ENCODE peak calls at places on chromosomes 7 and 10, in seven cellular contexts. P, K, Z, N, B, O and I are unnamed samples. For H3K36me3, the result is how much of the 10 kb centered on the place peaks cover.

GRCh38 chr7:17559388-17559787 is 260.9 kb downstream of the AHR start:
- DNase-seq in N (no peak), O (no peak), Z (no peak), B (no peak), P (no peak), K (no peak), I (no peak)

GRCh38 chr10:49038711-49039110 is 76.6 kb downstream of the VSTM4 start:
- DNase-seq in K (no peak), Z (no peak), O (no peak), N (no peak), P (no peak), B (no peak), I (no peak)

GRCh38 chr7:27156901-27157716 is 634 bp upstream of the HOXA7 start:
- DNase-seq in B (peak), K (no peak), N (no peak), P (peak), O (no peak), Z (no peak), I (no peak)

GRCh38 chr10:62153191-62153590 is 115.5 kb downstream of the RTKN2 start:
- DNase-seq in Z (peak), B (no peak), N (no peak), O (no peak), K (no peak), P (no peak), I (no peak)

GRCh38 chr7:28617308-28617707 is 205.0 kb downstream of the CREB5 start:
- DNase-seq in P (no peak), O (no peak), Z (no peak), B (no peak), N (no peak), K (no peak), I (no peak)

GRCh38 chr10:24465124-24465874 is 256.4 kb downstream of the KIAA1217 start:
- DNase-seq in O (peak), B (no peak), K (no peak), P (no peak), N (no peak), Z (peak), I (peak)

GRCh38 chr7:144256112-144256511 is 8.5 kb downstream of the OR2A7 start:
- DNase-seq in P (peak), Z (no peak), O (no peak), K (no peak), B (no peak), N (no peak), I (no peak)

GRCh38 chr7:50693475-50693874 is 89.2 kb downstream of the GRB10 start:
- DNase-seq in Z (peak), N (no peak), O (no peak), B (peak), P (no peak), K (no peak), I (no peak)

GRCh38 chr10:75743231-75743864 is 311.9 kb downstream of the LRMDA start:
- DNase-seq in K (no peak), P (no peak), O (no peak), Z (no peak), B (no peak), N (no peak), I (no peak)

GRCh38 chr7:85535974-85536729 is 349.3 kb upstream of the SEMA3D start:
- DNase-seq in B (no peak), K (no peak), O (no peak), Z (no peak), N (no peak), P (no peak), I (no peak)

GRCh38 chr7:128783143-128783799 is 7.7 kb upstream of the OPN1SW start:
- DNase-seq in K (no peak), O (peak), N (peak), Z (peak), B (peak), P (peak), I (peak)

GRCh38 chr10:124522903-124523260 is 61.3 kb downstream of the LHPP start:
- DNase-seq in O (no peak), Z (no peak), B (no peak), N (no peak), P (peak), K (no peak), I (no peak)

GRCh38 chr10:15461353-15462108 is 90.4 kb upstream of the FAM171A1 start:
- DNase-seq in K (no peak), Z (peak), O (no peak), B (peak), P (no peak), N (peak), I (peak)

GRCh38 chr7:107007892-107008287 is 36.6 kb upstream of the PRKAR2B start:
- DNase-seq in N (no peak), O (peak), K (no peak), B (no peak), P (no peak), Z (no peak), I (no peak)

GRCh38 chr10:124579003-124579384 is 117.4 kb downstream of the LHPP start:
- DNase-seq in Z (no peak), B (no peak), P (peak), N (peak), K (no peak), O (no peak), I (peak)

DNA sequence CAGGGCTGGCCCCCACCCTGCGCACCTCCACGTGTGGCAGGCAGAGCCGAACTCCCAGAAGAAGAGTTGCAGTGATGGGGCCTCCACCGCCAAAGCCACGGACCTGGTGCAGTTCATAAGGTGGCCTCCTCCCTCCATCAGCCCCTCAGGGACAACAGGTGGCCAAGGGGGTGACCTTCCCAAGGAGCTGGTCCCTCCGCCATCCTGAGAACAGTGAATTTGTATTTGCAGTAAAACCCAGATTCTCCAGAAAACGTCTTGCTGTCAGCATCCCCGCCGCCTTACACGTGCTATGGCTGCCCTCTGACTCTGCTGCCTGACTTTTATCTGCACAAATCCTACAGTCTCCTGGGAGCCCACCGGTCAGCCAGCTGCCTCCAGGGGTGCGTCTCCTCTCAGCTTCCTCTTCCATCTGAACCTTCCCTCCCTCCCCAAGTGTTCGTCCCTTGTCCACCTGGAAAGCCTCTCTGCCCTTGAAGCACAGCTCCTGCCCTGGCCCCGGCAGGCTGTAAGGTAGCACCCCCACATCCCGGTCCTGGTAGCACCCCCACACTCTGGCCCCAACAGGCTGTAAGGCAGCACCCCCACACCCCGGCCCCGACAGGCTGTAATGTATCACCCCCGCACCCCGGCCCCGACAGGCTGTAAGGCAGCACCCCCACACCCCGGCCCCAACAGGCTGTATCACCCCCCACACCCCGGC is 311.8 kb downstream of the PTPRN2 start:
- DNase-seq in Z (no peak), K (no peak), B (no peak), N (peak), O (no peak), P (peak), I (no peak)
- H3K4me3 ChIP-seq in Z (no peak), K (no peak), B (no peak), N (no peak), O (no peak), P (no peak), I (no peak)

GRCh38 chr7:66142996-66143395 is 28.3 kb downstream of the CRCP start:
- DNase-seq in N (no peak), P (no peak), Z (no peak), O (no peak), B (peak), K (no peak), I (no peak)
- H3K36me3 ChIP-seq in N (under half), P (under half), Z (under half), O (under half), B (under half), K (half or more), I (under half)

DNA sequence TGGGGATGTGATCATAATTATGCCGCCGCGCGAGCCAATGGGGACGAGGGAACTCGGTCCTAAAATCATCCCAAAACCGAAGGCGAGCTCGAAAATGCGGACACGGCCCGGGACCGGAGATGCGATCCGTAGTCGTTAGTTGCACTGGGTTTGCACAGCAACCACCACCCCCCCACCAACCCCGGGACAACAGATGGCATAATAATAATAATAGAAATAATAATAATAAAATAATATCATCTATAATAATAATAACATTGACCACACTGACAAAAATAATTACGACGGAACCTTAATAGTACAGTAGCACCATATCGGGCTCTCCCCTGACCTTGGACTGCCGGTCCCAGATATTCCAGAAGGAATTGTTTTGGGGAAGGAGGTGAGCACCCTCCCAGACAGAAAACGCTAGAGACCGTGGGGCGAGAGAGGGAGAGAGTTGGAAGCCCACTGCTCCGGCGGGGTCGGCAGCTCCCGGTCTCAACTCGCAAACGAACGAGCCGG is 1.1 kb upstream of the EMX2 start:
- DNase-seq in N (peak), P (peak), Z (peak), O (no peak), B (no peak), K (no peak), I (peak)
- H3K4me3 ChIP-seq in N (peak), P (peak), Z (peak), O (no peak), B (no peak), K (no peak), I (peak)

GRCh38 chr10:70551971-70552422 is 50.5 kb downstream of the PRF1 start:
- DNase-seq in P (no peak), K (no peak), Z (peak), B (no peak), O (peak), N (peak), I (peak)
- H3K36me3 ChIP-seq in P (under half), K (half or more), Z (under half), B (under half), O (under half), N (under half), I (under half)